ENCODE peak calls at places on chromosomes 2 and 18, in four cellular contexts. Y is esophagus squamous epithelium; V is Peyer's patch; U is CD8-positive, alpha-beta T cell. D is an unnamed sample.

GRCh38 chr2:25341753-25342371 is at the start of gene DNMT3A:
- DNase-seq in Y (no peak), V (peak; percentile 78), U (no peak), D (no peak)

GRCh38 chr2:112783187-112783721 is 1.0 kb downstream of the IL1A start:
- DNase-seq in Y (no peak), V (no peak), U (no peak), D (no peak)

GRCh38 chr2:231710751-231711676 is 2.7 kb downstream of the PTMA start:
- DNase-seq in Y (no peak), U (no peak), V (peak; percentile 63), D (no peak)

GRCh38 chr2:27854224-27854623 is 36.0 kb downstream of the RBKS start:
- DNase-seq in Y (no peak), V (peak; percentile 61), U (no peak), D (no peak)

GRCh38 chr2:190554357-190555006 is 20.0 kb upstream of the NEMP2 start:
- DNase-seq in V (no peak), U (no peak), Y (no peak), D (no peak)

GRCh38 chr18:58527116-58528010 is 101.5 kb downstream of the ALPK2 start:
- DNase-seq in U (no peak), V (no peak), Y (no peak), D (no peak)

GRCh38 chr2:15159751-15160177 is 401.4 kb downstream of the NBAS start:
- DNase-seq in V (no peak), Y (no peak), U (no peak), D (peak; percentile 15)

GRCh38 chr2:146544701-146545100 is 1300.1 kb upstream of the ACVR2A start:
- DNase-seq in U (no peak), Y (no peak), V (no peak), D (no peak)

GRCh38 chr18:58017267-58017666 is 26.8 kb upstream of the NEDD4L start:
- DNase-seq in V (no peak), U (no peak), Y (no peak), D (no peak)

GRCh38 chr2:64831134-64831976 is 157.8 kb upstream of the SLC1A4 start:
- DNase-seq in Y (peak; percentile 35), V (peak; percentile 93), U (peak; percentile 67), D (peak; percentile 88)

GRCh38 chr2:156810094-156810493 is 373.9 kb downstream of the GPD2 start:
- DNase-seq in V (no peak), Y (no peak), U (no peak), D (no peak)

GRCh38 chr2:98805412-98806265 is 74.7 kb upstream of the MGAT4A start:
- DNase-seq in U (no peak), V (no peak), Y (no peak), D (no peak)

GRCh38 chr2:68384485-68385107 is 19.5 kb downstream of the PLEK start:
- DNase-seq in U (no peak), V (no peak), Y (no peak), D (no peak)

GRCh38 chr2:226772389-226773179 is 27.0 kb downstream of the IRS1 start:
- DNase-seq in V (no peak), U (no peak), Y (no peak), D (no peak)

GRCh38 chr2:20223345-20224190 is 1.4 kb downstream of the SDC1 start:
- DNase-seq in V (peak; percentile 69), Y (no peak), U (no peak), D (no peak)

GRCh38 chr2:177296047-177296446 is 31.5 kb upstream of the NFE2L2 start:
- DNase-seq in Y (no peak), V (no peak), U (no peak), D (no peak)

GRCh38 chr2:160291382-160291781 is 91.3 kb upstream of the ITGB6 start:
- DNase-seq in Y (no peak), V (no peak), U (no peak), D (no peak)

GRCh38 chr2:20723543-20723942 is 56.6 kb downstream of the GDF7 start:
- DNase-seq in U (no peak), V (no peak), Y (no peak), D (no peak)

GRCh38 chr2:135603543-135603942 is 72.3 kb downstream of the R3HDM1 start:
- DNase-seq in U (no peak), V (no peak), Y (no peak), D (no peak)

GRCh38 chr2:119694994-119695521 is 16.1 kb downstream of the TMEM177 start:
- DNase-seq in Y (no peak), V (no peak), U (no peak), D (no peak)

GRCh38 chr2:190123956-190124355 is 61.4 kb upstream of the MSTN start:
- DNase-seq in U (no peak), Y (no peak), V (no peak), D (no peak)

GRCh38 chr18:61464551-61465102 is 131.4 kb downstream of the CDH20 start:
- DNase-seq in Y (no peak), U (no peak), V (no peak), D (no peak)

GRCh38 chr2:46645681-46646162 is 166.4 kb downstream of the TMEM247 start:
- DNase-seq in Y (no peak), V (no peak), U (no peak), D (no peak)

GRCh38 chr2:46650556-46651001 is 171.2 kb downstream of the TMEM247 start:
- DNase-seq in U (peak; percentile 41), V (no peak), Y (no peak), D (peak; percentile 75)

GRCh38 chr2:46649004-46649403 is 169.6 kb downstream of the TMEM247 start:
- DNase-seq in U (no peak), Y (no peak), V (no peak), D (no peak)

GRCh38 chr2:46647041-46647440 is 167.7 kb downstream of the TMEM247 start:
- DNase-seq in U (no peak), Y (no peak), V (no peak), D (no peak)

GRCh38 chr2:46648141-46648742 is 168.9 kb downstream of the TMEM247 start:
- DNase-seq in Y (no peak), V (no peak), U (no peak), D (no peak)
- H3K4me3 ChIP-seq in Y (no peak overlapping the region), V (no peak overlapping the region), U (no peak overlapping the region), D (no peak overlapping the region)

DNA sequence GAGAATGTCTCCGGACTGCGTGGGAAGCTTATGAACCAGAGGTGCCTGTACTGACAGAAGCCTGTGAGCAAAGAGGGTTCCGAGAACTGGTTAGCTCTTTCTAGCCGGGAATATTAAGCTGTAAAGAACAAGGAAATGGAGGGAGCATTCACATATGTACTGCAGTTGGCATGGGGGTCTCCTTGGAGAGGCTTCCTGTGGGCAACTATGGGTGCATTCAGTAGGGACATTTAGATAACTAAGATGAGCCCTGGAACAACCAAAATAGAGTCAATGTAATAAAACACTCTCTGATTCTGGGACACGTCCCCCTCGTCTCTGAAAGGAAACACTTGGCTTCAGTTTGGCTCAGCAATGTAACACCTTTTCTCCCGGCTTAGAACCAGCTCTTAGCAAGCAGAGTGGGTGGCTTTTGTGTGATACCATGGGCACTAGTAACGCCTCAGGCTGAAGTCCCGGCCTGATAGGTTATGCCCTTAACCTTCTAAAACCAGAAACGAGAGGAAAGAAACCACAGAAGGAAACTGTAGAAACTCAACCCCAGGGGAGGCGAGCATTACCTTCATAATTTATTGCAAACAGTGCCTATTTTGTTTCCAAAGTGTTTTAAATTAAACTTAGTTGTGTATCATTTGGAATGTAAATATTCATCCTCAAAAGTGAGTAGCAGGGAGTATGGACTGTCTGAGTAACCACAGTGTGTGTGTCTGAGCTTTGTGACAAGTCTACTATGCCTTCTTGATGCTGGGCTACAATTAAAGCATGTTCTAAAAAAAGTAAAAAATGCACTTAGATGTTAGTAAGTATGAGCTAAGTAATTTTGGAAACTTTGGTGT is 48.9 kb upstream of the LPIN2 start:
- DNase-seq in U (peak; percentile 16), V (no peak), Y (no peak), D (no peak)
- H3K27ac ChIP-seq in U (peak overlapping the region; percentile 88), V (peak overlapping the region; percentile 76), Y (no peak overlapping the region), D (peak overlapping the region; percentile 65)

GRCh38 chr2:86371482-86372002 is 34.1 kb upstream of the REEP1 start:
- DNase-seq in V (no peak), Y (no peak), U (no peak), D (no peak)

GRCh38 chr2:86372133-86372532 is 34.7 kb upstream of the REEP1 start:
- DNase-seq in U (no peak), Y (no peak), V (no peak), D (no peak)

GRCh38 chr2:86375623-86376022 is 38.2 kb upstream of the REEP1 start:
- DNase-seq in U (no peak), Y (no peak), V (no peak), D (no peak)

GRCh38 chr2:86370579-86370978 is 33.2 kb upstream of the REEP1 start:
- DNase-seq in U (no peak), Y (no peak), V (no peak), D (no peak)

DNA sequence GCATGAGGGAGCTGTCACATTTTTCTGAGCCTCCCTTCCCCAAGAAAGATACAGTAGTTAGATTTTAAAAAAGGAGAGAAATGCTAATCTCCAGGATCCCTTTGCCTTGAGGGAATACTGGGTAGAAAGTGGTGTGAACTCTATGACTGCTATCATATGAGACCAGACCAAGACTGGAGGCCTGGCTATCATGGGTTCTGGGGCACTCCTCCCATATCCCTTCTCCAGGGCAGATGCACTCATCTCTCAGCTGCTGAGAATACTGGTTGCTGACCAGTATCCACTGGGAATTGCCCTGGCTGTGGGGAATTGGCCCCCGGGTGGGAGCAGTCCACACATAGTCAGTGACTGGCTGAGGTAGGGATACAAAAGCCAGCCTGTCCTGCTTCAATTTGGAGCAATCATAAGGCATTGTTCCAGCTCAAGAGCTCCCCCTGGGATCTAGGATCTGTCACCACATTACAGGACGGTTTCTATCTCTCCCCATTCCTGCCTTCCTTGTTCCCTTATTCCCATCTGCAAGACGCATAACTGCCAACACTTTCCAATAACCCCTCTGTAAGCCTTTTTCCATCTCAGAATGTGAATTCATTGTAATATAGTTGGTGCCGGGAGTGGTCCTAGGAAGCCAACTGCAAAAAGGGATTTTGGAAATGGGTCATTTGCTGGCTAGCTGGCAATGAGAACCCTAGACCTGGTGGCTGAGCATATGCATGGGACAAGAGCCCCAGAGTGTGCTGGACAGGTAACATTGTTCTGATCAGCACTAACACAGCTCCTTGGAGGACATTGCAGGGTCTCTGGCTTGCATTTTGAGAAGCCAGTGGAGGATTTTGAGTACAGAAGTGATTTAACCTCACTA is 35.4 kb upstream of the REEP1 start:
- DNase-seq in U (no peak), V (no peak), Y (no peak), D (no peak)
- TF ChIP-seq CTCF in U (no peak), V (peak; percentile 32), Y (peak; percentile 36), D (peak; percentile 82)

GRCh38 chr18:33195795-33196194 is 244.7 kb downstream of the CCDC178 start:
- DNase-seq in Y (no peak), V (no peak), U (no peak), D (no peak)

GRCh38 chr18:33205777-33206176 is 234.7 kb downstream of the CCDC178 start:
- DNase-seq in Y (no peak), V (no peak), U (no peak), D (no peak)

GRCh38 chr18:33201509-33201926 is 239.0 kb downstream of the CCDC178 start:
- DNase-seq in U (no peak), Y (no peak), V (no peak), D (no peak)
- H3K4me3 ChIP-seq in U (no peak overlapping the region), Y (peak overlapping the region; percentile 32), V (no peak overlapping the region), D (no peak overlapping the region)

DNA sequence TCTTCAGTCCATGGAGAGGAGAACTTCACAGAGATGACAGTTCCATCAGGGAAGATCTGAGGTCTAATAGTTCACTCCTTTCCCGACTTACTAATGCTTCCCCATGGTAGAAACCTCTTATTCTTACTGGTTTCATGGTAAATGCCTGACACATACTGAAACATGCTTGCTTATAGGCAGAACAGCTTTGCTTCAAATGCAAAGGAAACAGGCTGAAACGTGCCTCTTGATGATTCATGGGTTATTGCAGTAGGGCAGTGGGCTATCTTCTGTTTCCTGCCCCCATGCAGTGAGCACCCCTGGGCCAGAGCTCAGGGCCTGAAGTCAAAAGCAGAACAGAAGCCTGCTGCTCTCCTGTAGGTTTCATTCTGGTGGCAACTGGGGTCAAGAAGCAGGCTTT is 223.5 kb downstream of the RDH14 start:
- DNase-seq in U (no peak), Y (no peak), V (no peak), D (no peak)
- H3K27ac ChIP-seq in U (no peak overlapping the region), Y (no peak overlapping the region), V (no peak overlapping the region), D (no peak overlapping the region)

D was measured in Panc1.